ENCODE peak calls at places on chromosome 18, in eight cellular contexts. Z is stomach; I is effector memory CD4-positive, alpha-beta T cell; Q is MM.1S; H is aorta; Y is GM23248; N is left ventricle myocardium inferior; A is right cardiac atrium. D is an unnamed sample. For H3K4me1, the result is how much of the 10 kb centered on the place peaks cover.

GRCh38 chr18:10076502-10077030 is 162.8 kb downstream of the VAPA start:
- DNase-seq in Z (no peak), I (no peak), Q (no peak), H (no peak), Y (no peak), N (no peak), A (no peak), D (no peak)

GRCh38 chr18:12371590-12371989 is 5.4 kb downstream of the AFG3L2 start:
- DNase-seq in Z (no peak), I (no peak), Q (no peak), H (no peak), Y (no peak), N (no peak), A (no peak), D (no peak)

GRCh38 chr18:12086249-12086648 is 7.4 kb upstream of the ANKRD62 start:
- DNase-seq in Z (peak), I (no peak), Q (no peak), H (peak), Y (no peak), N (no peak), A (no peak), D (no peak)

GRCh38 chr18:39675916-39676315 is 2110.3 kb upstream of the CELF4 start:
- DNase-seq in Z (no peak), I (no peak), Q (no peak), H (no peak), Y (no peak), N (no peak), A (no peak), D (no peak)

GRCh38 chr18:60038731-60039130 is 138.9 kb downstream of the PMAIP1 start:
- DNase-seq in Z (no peak), I (no peak), Q (no peak), H (no peak), Y (peak), N (no peak), A (no peak), D (no peak)

GRCh38 chr18:13223341-13224148 is 5.0 kb downstream of the LDLRAD4 start:
- DNase-seq in Z (peak), I (no peak), Q (no peak), H (no peak), Y (no peak), N (peak), A (peak), D (peak)

GRCh38 chr18:26526128-26526965 is 22.0 kb downstream of the KCTD1 start:
- DNase-seq in Z (no peak), I (no peak), Q (no peak), H (no peak), Y (no peak), N (no peak), A (no peak), D (no peak)

GRCh38 chr18:75923169-75923568 is 495.7 kb upstream of the SMIM21 start:
- DNase-seq in Z (no peak), I (no peak), Q (no peak), H (peak), Y (peak), N (peak), A (peak), D (peak)

GRCh38 chr18:79870369-79871025 is 72.8 kb downstream of the KCNG2 start:
- DNase-seq in Z (no peak), I (no peak), Q (no peak), H (no peak), Y (no peak), N (no peak), A (no peak), D (no peak)

GRCh38 chr18:77119101-77119850 is 13.3 kb downstream of the MBP start:
- DNase-seq in Z (no peak), I (no peak), Q (no peak), H (peak), Y (no peak), N (no peak), A (no peak), D (no peak)

GRCh38 chr18:77118256-77119090 is 14.1 kb downstream of the MBP start:
- DNase-seq in Z (no peak), I (no peak), Q (no peak), H (no peak), Y (no peak), N (no peak), A (no peak), D (no peak)

GRCh38 chr18:77123313-77124231 is 9.0 kb downstream of the MBP start:
- DNase-seq in Z (no peak), I (no peak), Q (no peak), H (peak), Y (no peak), N (no peak), A (no peak), D (no peak)

GRCh38 chr18:77116201-77117080 is 16.1 kb downstream of the MBP start:
- DNase-seq in Z (no peak), I (no peak), Q (no peak), H (peak), Y (no peak), N (no peak), A (no peak), D (no peak)

DNA sequence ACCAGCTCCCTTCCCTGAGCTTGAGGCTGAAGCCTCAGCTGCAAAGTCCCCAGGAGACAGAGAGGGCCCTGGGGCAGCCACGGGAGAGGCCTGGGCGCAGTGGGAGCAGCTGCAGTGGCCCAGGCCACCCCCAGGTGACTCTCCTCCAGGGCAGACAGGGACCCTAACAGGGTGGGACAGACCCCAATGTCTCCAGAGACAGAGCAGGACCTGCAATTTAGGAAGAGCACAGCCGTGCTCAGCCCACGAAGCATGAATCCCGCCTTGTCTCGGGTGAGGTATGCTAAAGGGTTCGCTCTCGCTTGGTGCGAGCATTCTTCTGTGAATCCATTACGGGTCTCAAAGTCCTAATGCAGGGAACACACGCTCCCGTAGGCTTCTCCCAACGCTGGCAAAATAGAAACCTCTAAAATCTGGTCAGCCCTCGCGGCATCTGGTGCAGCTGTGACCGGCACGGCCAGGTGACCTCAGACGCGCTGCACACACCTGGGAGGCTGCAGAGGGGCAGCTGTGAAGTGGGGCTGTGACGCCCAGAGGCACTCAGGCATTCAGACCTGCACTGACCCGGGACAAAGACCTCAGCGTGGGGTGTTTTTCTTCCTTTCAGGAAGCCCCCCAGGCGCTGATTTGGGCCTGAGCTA is 12.6 kb downstream of the MBP start:
- DNase-seq in Z (no peak), I (no peak), Q (no peak), H (peak), Y (no peak), N (no peak), A (no peak), D (no peak)
- H3K4me1 ChIP-seq in Z (under half), I (half or more), Q (under half), H (under half), Y (under half), N (under half), A (under half), D (under half)

GRCh38 chr18:21004721-21005120 is 106.9 kb downstream of the ROCK1 start:
- DNase-seq in Z (no peak), I (no peak), Q (no peak), H (no peak), Y (peak), N (no peak), A (no peak), D (no peak)
- H3K4me1 ChIP-seq in Z (under half), I (under half), Q (under half), H (under half), Y (under half), N (under half), A (under half), D (under half)

GRCh38 chr18:55577812-55578539 is 10.0 kb downstream of the TCF4 start:
- DNase-seq in Z (no peak), I (no peak), Q (no peak), H (no peak), Y (no peak), N (no peak), A (no peak), D (no peak)
- H3K4me1 ChIP-seq in Z (under half), I (under half), Q (under half), H (under half), Y (under half), N (under half), A (under half), D (under half)

GRCh38 chr18:809985-810642 is 1.9 kb downstream of the YES1 start:
- DNase-seq in Z (no peak), I (no peak), Q (peak), H (no peak), Y (no peak), N (no peak), A (no peak), D (no peak)
- H3K4me1 ChIP-seq in Z (under half), I (under half), Q (under half), H (under half), Y (under half), N (half or more), A (under half), D (half or more)

GRCh38 chr18:57789105-57789504 is 14.0 kb downstream of the ATP8B1 start:
- DNase-seq in Z (no peak), I (no peak), Q (no peak), H (no peak), Y (peak), N (no peak), A (no peak), D (no peak)

GRCh38 chr18:57791911-57792310 is 11.2 kb downstream of the ATP8B1 start:
- DNase-seq in Z (no peak), I (no peak), Q (no peak), H (no peak), Y (peak), N (no peak), A (no peak), D (no peak)

GRCh38 chr18:57791192-57791591 is 11.9 kb downstream of the ATP8B1 start:
- DNase-seq in Z (no peak), I (no peak), Q (no peak), H (no peak), Y (no peak), N (no peak), A (no peak), D (no peak)

GRCh38 chr18:57789759-57790158 is 13.4 kb downstream of the ATP8B1 start:
- DNase-seq in Z (no peak), I (no peak), Q (no peak), H (no peak), Y (peak), N (no peak), A (no peak), D (no peak)

DNA sequence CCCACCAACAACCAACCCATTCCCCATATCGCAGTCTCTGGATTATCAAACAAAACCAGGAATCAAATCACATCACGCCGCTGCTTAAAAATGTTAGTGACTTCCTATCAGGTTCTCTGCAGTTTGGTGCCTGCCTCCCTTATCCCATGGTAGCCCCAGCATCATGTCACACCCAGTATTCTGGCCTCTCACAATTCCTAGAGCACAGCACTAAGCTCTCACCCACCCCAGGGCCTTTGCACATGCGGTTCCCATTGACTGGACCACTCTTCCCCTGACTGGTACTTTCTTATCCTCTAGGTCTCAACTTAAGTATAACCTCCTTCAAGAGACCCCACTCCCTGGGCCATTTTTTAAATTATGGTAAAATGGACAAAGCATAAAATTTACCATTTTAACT is 12.8 kb downstream of the ATP8B1 start:
- DNase-seq in Z (no peak), I (no peak), Q (no peak), H (no peak), Y (no peak), N (no peak), A (no peak), D (no peak)
- H3K4me1 ChIP-seq in Z (under half), I (under half), Q (under half), H (under half), Y (half or more), N (half or more), A (under half), D (half or more)

GRCh38 chr18:2889761-2890192 is 43.0 kb downstream of the EMILIN2 start:
- DNase-seq in Z (no peak), I (peak), Q (no peak), H (no peak), Y (peak), N (no peak), A (no peak), D (no peak)
- H3K4me1 ChIP-seq in Z (under half), I (under half), Q (under half), H (under half), Y (under half), N (under half), A (under half), D (under half)

GRCh38 chr18:28831908-28832307 is 655.0 kb upstream of the CDH2 start:
- DNase-seq in Z (no peak), I (no peak), Q (no peak), H (no peak), Y (no peak), N (no peak), A (no peak), D (no peak)
- H3K4me1 ChIP-seq in Z (under half), I (under half), Q (under half), H (under half), Y (under half), N (under half), A (under half), D (under half)